ENCODE peak calls at places on chromosome 18, in six cellular contexts. F, E, H, U, X and P are unnamed samples.

GRCh38 chr18:22778996-22779395 is 154.1 kb upstream of the RBBP8 start:
- DNase-seq in E (no peak), F (peak; percentile 15), X (no peak), H (peak; percentile 6), U (no peak), P (peak; percentile 62)

GRCh38 chr18:67417864-67418523 is 98.5 kb downstream of the DSEL start:
- DNase-seq in H (peak; percentile 66), U (no peak), X (no peak), E (no peak), F (peak; percentile 61), P (peak; percentile 16)

GRCh38 chr18:5941869-5942268 is 46.5 kb upstream of the TMEM200C start:
- DNase-seq in E (no peak), U (no peak), X (no peak), H (no peak), F (no peak), P (no peak)

GRCh38 chr18:56327171-56327885 is 311.1 kb downstream of the TXNL1 start:
- DNase-seq in F (peak; percentile 55), H (peak; percentile 45), U (no peak), E (no peak), X (no peak), P (no peak)

GRCh38 chr18:74496508-74497307 is 545 bp downstream of the CNDP2 start:
- DNase-seq in F (peak; percentile 65), U (peak; percentile 11), E (peak; percentile 17), H (peak; percentile 39), X (no peak), P (peak; percentile 26)

GRCh38 chr18:23812566-23813440 is 123.5 kb downstream of the LAMA3 start:
- DNase-seq in U (no peak), H (peak; percentile 49), F (peak; percentile 42), X (no peak), E (peak; percentile 46), P (peak; percentile 66)

GRCh38 chr18:53268455-53268854 is 928.5 kb downstream of the DCC start:
- DNase-seq in E (no peak), U (no peak), X (no peak), F (no peak), H (no peak), P (peak; percentile 16)

GRCh38 chr18:77478619-77479018 is 229.0 kb downstream of the GALR1 start:
- DNase-seq in X (peak; percentile 23), U (no peak), F (peak; percentile 58), H (no peak), E (no peak), P (no peak)

GRCh38 chr18:47265197-47265596 is 13.7 kb upstream of the SKOR2 start:
- DNase-seq in H (no peak), F (peak; percentile 31), E (no peak), X (no peak), U (no peak), P (no peak)

GRCh38 chr18:36511791-36512352 is 214.4 kb downstream of the FHOD3 start:
- DNase-seq in E (no peak), H (no peak), F (peak; percentile 80), X (no peak), U (no peak), P (no peak)

GRCh38 chr18:56294484-56295183 is 343.8 kb downstream of the TXNL1 start:
- DNase-seq in F (no peak), H (no peak), X (no peak), U (no peak), E (no peak), P (no peak)

GRCh38 chr18:36212301-36212977 is 25.1 kb downstream of the MOCOS start:
- DNase-seq in U (no peak), F (peak; percentile 66), H (peak; percentile 30), X (no peak), E (no peak), P (no peak)

GRCh38 chr18:74806700-74807416 is 209.2 kb downstream of the ZNF407 start:
- DNase-seq in H (peak; percentile 75), U (no peak), F (peak; percentile 52), X (no peak), E (peak; percentile 64), P (no peak)

GRCh38 chr18:8188196-8188595 is 421.0 kb upstream of the RAB12 start:
- DNase-seq in X (no peak), F (peak; percentile 30), H (peak; percentile 43), U (no peak), E (no peak), P (no peak)

GRCh38 chr18:47254341-47254939 is 3.0 kb upstream of the SKOR2 start:
- DNase-seq in F (peak; percentile 64), E (no peak), U (no peak), H (peak; percentile 44), X (no peak), P (peak; percentile 73)

GRCh38 chr18:48623468-48624220 is 84.8 kb downstream of the CTIF start:
- DNase-seq in X (no peak), H (peak; percentile 63), E (no peak), U (no peak), F (peak; percentile 87), P (no peak)

GRCh38 chr18:59207506-59207905 is 12.5 kb upstream of the GRP start:
- DNase-seq in F (no peak), H (no peak), X (no peak), U (no peak), E (no peak), P (peak; percentile 98)

GRCh38 chr18:76578571-76579300 is 83.7 kb upstream of the ZNF516 start:
- DNase-seq in U (no peak), F (peak; percentile 19), X (no peak), E (no peak), H (no peak), P (no peak)

GRCh38 chr18:78901923-78902794 is 77.5 kb upstream of the SALL3 start:
- DNase-seq in X (no peak), E (no peak), U (no peak), F (no peak), H (no peak), P (no peak)

GRCh38 chr18:58359226-58360019 is 269.5 kb downstream of the ALPK2 start:
- DNase-seq in H (no peak), U (no peak), E (no peak), X (no peak), F (no peak), P (no peak)

GRCh38 chr18:66646622-66647021 is 42.7 kb upstream of the CDH19 start:
- DNase-seq in H (no peak), U (no peak), X (no peak), F (peak; percentile 18), E (no peak), P (no peak)

GRCh38 chr18:13611616-13612110 is 114.7 kb downstream of the FAM210A start:
- DNase-seq in U (no peak), H (peak; percentile 42), E (no peak), F (peak; percentile 83), X (no peak), P (peak; percentile 46)

GRCh38 chr18:74116628-74117554 is 30.7 kb downstream of the FBXO15 start:
- DNase-seq in X (no peak), H (peak; percentile 58), E (peak; percentile 41), U (no peak), F (peak; percentile 60), P (peak; percentile 61)

GRCh38 chr18:34758378-34758948 is 48.4 kb downstream of the DTNA start:
- DNase-seq in E (no peak), U (no peak), H (no peak), F (no peak), X (no peak), P (no peak)

GRCh38 chr18:54848121-54848520 is 19.8 kb downstream of the RAB27B start:
- DNase-seq in F (no peak), E (no peak), H (no peak), U (no peak), X (no peak), P (no peak)

GRCh38 chr18:54845788-54846187 is 17.5 kb downstream of the RAB27B start:
- DNase-seq in F (no peak), H (peak; percentile 56), E (no peak), X (no peak), U (no peak), P (no peak)

GRCh38 chr18:54843302-54843701 is 15.0 kb downstream of the RAB27B start:
- DNase-seq in E (no peak), H (no peak), U (no peak), X (no peak), F (no peak), P (no peak)
- TF ChIP-seq CTCF in E (no peak), H (no peak), U (no peak), X (no peak), F (no peak), P (no peak)

GRCh38 chr18:63240541-63241316 is 78.8 kb downstream of the BCL2 start:
- DNase-seq in E (no peak), F (peak; percentile 78), U (no peak), X (no peak), H (peak; percentile 21), P (no peak)
- H3K36me3 ChIP-seq in E (no peaks in the 10 kb centered on the region), F (no peaks in the 10 kb centered on the region), U (peaks cover 6% of the 10 kb centered on the region), X (no peaks in the 10 kb centered on the region), H (no peaks in the 10 kb centered on the region), P (no peaks in the 10 kb centered on the region)

DNA sequence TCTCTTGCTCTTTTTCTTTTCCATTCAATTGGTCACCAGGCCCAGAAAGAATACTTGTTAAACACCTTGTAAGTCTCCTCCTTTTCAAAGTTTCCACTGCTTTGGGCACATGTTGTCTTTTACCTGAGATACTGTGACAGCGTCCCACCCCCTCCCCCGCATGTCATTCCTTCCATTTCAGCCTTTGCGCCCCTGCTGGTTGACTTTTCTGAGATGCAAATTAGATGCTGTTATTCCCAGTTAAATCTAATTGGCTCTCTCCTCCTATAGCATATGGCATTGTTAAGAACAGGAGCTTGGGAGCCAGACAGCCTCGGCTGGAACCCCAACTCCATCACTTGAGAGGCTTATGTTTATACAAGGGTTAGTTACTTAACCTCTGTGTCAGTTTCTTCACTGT is 80.3 kb upstream of the GAREM1 start:
- DNase-seq in U (no peak), H (no peak), F (no peak), E (no peak), X (no peak), P (peak; percentile 42)
- TF ChIP-seq CTCF in U (no peak), H (no peak), F (peak; percentile 15), E (no peak), X (no peak), P (peak; percentile 48)

DNA sequence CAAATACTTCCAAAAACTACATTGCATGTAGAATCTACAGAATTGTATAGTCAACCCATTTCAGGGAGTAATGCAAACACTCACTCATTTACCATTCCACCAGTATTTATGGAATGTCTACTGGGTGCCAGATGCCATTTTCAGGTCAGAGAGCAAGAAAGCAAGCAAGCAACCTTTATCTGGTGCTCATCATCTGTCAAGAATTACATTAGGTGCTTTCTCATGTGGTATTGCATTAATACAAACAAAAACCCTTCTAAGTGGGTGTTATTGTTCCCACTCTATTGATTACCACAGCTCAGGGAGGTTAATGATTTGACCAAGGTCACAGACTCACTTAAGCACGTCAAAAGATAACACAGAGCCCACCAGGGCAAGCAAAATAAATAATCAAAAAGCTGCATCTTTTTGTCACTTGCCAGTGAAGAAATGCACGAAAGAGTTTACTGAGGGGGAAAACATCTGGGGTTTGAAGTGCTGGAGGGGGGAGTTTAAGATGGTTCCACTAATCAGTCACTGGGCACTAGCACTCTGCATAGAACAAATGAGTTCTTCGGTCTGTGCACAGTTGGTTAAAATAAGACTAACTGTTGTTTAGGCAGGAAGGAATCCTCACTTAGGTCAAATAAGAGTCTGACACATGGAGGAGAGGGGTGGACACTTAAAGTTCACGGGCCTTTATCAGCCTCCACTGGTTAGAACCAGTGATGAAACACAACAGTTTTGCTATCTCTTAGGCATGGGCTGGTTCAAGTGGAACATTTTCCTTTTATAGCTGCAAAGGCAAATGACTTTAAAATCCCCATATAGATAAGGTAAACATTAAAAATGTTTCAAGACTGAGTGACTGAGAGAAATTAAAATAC is 208.8 kb downstream of the CDH2 start:
- DNase-seq in F (peak; percentile 30), U (no peak), H (no peak), E (no peak), X (no peak), P (no peak)
- H3K36me3 ChIP-seq in F (peaks cover 35% of the 10 kb centered on the region), U (no peaks in the 10 kb centered on the region), H (no peaks in the 10 kb centered on the region), E (no peaks in the 10 kb centered on the region), X (no peaks in the 10 kb centered on the region), P (no peaks in the 10 kb centered on the region)